ENCODE peak calls at places on chromosomes 6 and 20, in four cellular contexts. D, W, F and M are unnamed samples.

GRCh38 chr20:51185277-51185676 is 162.4 kb upstream of the KCNG1 start:
- DNase-seq in D (no peak), W (no peak), F (no peak), M (no peak)

GRCh38 chr20:11216451-11217314 is 542.9 kb upstream of the JAG1 start:
- DNase-seq in D (peak), W (no peak), F (no peak), M (no peak)

GRCh38 chr20:32282461-32282860 is 5.0 kb downstream of the KIF3B start:
- DNase-seq in D (no peak), W (no peak), F (no peak), M (no peak)

GRCh38 chr6:33298773-33299236 is at the start of gene RGL2:
- DNase-seq in D (peak), W (peak), F (no peak), M (no peak)

GRCh38 chr20:35432430-35432735 is 5.6 kb downstream of the GDF5 start:
- DNase-seq in D (no peak), W (no peak), F (no peak), M (peak)

GRCh38 chr20:10513931-10514575 is 78.9 kb downstream of the SLX4IP start:
- DNase-seq in D (peak), W (no peak), F (no peak), M (no peak)

GRCh38 chr6:36686668-36687513 is 8.4 kb downstream of the CDKN1A start:
- DNase-seq in D (no peak), W (no peak), F (no peak), M (peak)

GRCh38 chr6:96899019-96899418 is 1.3 kb upstream of the NDUFAF4 start:
- DNase-seq in D (peak), W (peak), F (peak), M (no peak)

GRCh38 chr6:40719671-40720374 is 132.7 kb upstream of the LRFN2 start:
- DNase-seq in D (peak), W (peak), F (no peak), M (peak)

GRCh38 chr20:11195899-11196558 is 522.2 kb upstream of the JAG1 start:
- DNase-seq in D (peak), W (no peak), F (no peak), M (no peak)

GRCh38 chr6:128567029-128567428 is 46.6 kb upstream of the PTPRK start:
- DNase-seq in D (peak), W (no peak), F (no peak), M (no peak)

GRCh38 chr6:168851460-168852103 is 402.1 kb downstream of the THBS2 start:
- DNase-seq in D (peak), W (no peak), F (no peak), M (no peak)
- H3K9ac ChIP-seq in D (peak), W (no peak), F (no peak), M (no peak)

GRCh38 chr6:138882369-138883017 is 86.6 kb downstream of the ECT2L start:
- DNase-seq in D (no peak), W (no peak), F (no peak), M (no peak)
- H3K4me3 ChIP-seq in D (no peak), W (no peak), F (no peak), M (no peak)

GRCh38 chr6:41939091-41939847 is 2.3 kb downstream of the CCND3 start:
- DNase-seq in D (peak), W (no peak), F (no peak), M (peak)
- H3K9ac ChIP-seq in D (peak), W (no peak), F (no peak), M (no peak)

GRCh38 chr6:1315560-1316386 is 3.9 kb downstream of the FOXQ1 start:
- DNase-seq in D (no peak), W (no peak), F (no peak), M (peak)
- H3K4me3 ChIP-seq in D (no peak), W (peak), F (no peak), M (peak)

DNA sequence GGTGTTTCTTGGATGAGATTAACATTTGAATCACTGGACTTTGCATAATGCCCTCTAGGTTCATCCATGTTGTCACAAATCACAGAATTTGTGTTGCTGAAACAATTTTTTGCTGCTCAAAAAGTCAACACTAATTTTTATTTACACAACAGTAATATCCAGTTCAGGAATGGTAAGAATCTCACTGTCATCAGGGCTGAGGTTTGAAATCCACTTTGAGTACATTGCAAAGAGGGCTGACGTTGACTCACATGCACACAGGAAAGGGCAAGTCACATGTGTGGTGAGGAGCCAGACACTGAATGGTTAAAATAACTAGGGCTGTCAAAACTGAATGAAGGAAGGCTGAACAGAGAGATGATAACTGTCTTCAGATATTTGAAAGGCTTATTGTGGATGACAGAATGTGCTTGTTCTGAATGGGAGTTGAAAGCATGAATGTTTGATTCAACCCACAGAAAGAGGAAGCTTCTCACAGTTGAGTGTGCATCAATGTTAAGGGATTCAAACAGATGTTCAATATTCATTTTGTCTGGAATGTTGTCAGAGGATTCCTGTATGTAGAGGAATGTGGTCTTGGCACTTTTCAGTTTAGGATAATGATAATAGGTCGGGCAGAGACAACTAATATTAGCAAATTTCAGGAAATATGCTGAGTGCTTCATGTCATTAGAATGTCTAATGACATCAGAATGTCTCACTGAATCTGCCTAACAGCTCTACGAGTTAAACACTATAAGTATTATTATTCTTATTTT is 3.6 kb upstream of the ADGRG6 start:
- DNase-seq in D (peak), W (no peak), F (no peak), M (no peak)
- H3K9ac ChIP-seq in D (peak), W (peak), F (no peak), M (no peak)

GRCh38 chr20:49157146-49157545 is 31.0 kb downstream of the STAU1 start:
- DNase-seq in D (no peak), W (no peak), F (no peak), M (no peak)

GRCh38 chr20:49160057-49160929 is 27.8 kb downstream of the STAU1 start:
- DNase-seq in D (no peak), W (no peak), F (no peak), M (no peak)

GRCh38 chr20:49165611-49166010 is 22.5 kb downstream of the STAU1 start:
- DNase-seq in D (no peak), W (no peak), F (no peak), M (no peak)

GRCh38 chr20:49163696-49164095 is 24.4 kb downstream of the STAU1 start:
- DNase-seq in D (no peak), W (no peak), F (no peak), M (no peak)

GRCh38 chr20:49161428-49162152 is 26.5 kb downstream of the STAU1 start:
- DNase-seq in D (peak), W (no peak), F (no peak), M (no peak)
- H3K4me3 ChIP-seq in D (no peak), W (no peak), F (no peak), M (no peak)